ENCODE peak calls at places on chromosomes 3 and 15, in eight cellular contexts. One of them, this sample, is unnamed. For H3K27me3, the result is how much of the 10 kb centered on the place peaks cover.

GRCh38 chr3:12224181-12225147 is 64.4 kb upstream of the PPARG start:
- DNase-seq in CD8-positive, alpha-beta T cell: no peak
- DNase-seq in effector memory CD4-positive, alpha-beta T cell: no peak
- DNase-seq in ascending aorta: no peak
- DNase-seq in spleen: no peak
- DNase-seq in AG04450: no peak
- DNase-seq in HL-60: no peak
- DNase-seq in HepG2: peak
- DNase-seq in this sample: no peak

GRCh38 chr3:19881036-19881435 is 53.0 kb downstream of the EFHB start:
- DNase-seq in CD8-positive, alpha-beta T cell: no peak
- DNase-seq in effector memory CD4-positive, alpha-beta T cell: no peak
- DNase-seq in ascending aorta: no peak
- DNase-seq in spleen: no peak
- DNase-seq in AG04450: no peak
- DNase-seq in HL-60: no peak
- DNase-seq in HepG2: no peak
- DNase-seq in this sample: no peak

GRCh38 chr15:76904461-76905012 is 603 bp downstream of the SCAPER start:
- DNase-seq in CD8-positive, alpha-beta T cell: no peak
- DNase-seq in effector memory CD4-positive, alpha-beta T cell: no peak
- DNase-seq in ascending aorta: no peak
- DNase-seq in spleen: no peak
- DNase-seq in AG04450: no peak
- DNase-seq in HL-60: no peak
- DNase-seq in HepG2: peak
- DNase-seq in this sample: no peak

GRCh38 chr3:58640700-58641372 is 25.7 kb downstream of the FAM3D start:
- DNase-seq in CD8-positive, alpha-beta T cell: peak
- DNase-seq in effector memory CD4-positive, alpha-beta T cell: no peak
- DNase-seq in ascending aorta: no peak
- DNase-seq in spleen: peak
- DNase-seq in AG04450: peak
- DNase-seq in HL-60: peak
- DNase-seq in HepG2: peak
- DNase-seq in this sample: peak

GRCh38 chr3:32484437-32484836 is 18.2 kb downstream of the CMTM6 start:
- DNase-seq in CD8-positive, alpha-beta T cell: no peak
- DNase-seq in effector memory CD4-positive, alpha-beta T cell: no peak
- DNase-seq in ascending aorta: no peak
- DNase-seq in spleen: no peak
- DNase-seq in AG04450: no peak
- DNase-seq in HL-60: peak
- DNase-seq in HepG2: no peak
- DNase-seq in this sample: no peak

GRCh38 chr3:108342829-108343478 is 46.6 kb downstream of the HHLA2 start:
- DNase-seq in CD8-positive, alpha-beta T cell: no peak
- DNase-seq in effector memory CD4-positive, alpha-beta T cell: no peak
- DNase-seq in ascending aorta: no peak
- DNase-seq in spleen: no peak
- DNase-seq in AG04450: no peak
- DNase-seq in HL-60: no peak
- DNase-seq in HepG2: no peak
- DNase-seq in this sample: no peak

GRCh38 chr15:85541744-85542143 is 161.3 kb downstream of the AKAP13 start:
- DNase-seq in CD8-positive, alpha-beta T cell: no peak
- DNase-seq in effector memory CD4-positive, alpha-beta T cell: no peak
- DNase-seq in ascending aorta: no peak
- DNase-seq in spleen: no peak
- DNase-seq in AG04450: no peak
- DNase-seq in HL-60: no peak
- DNase-seq in HepG2: no peak
- DNase-seq in this sample: no peak

GRCh38 chr3:160400631-160401150 is 1.2 kb downstream of the SMC4 start:
- DNase-seq in CD8-positive, alpha-beta T cell: no peak
- DNase-seq in effector memory CD4-positive, alpha-beta T cell: peak
- DNase-seq in ascending aorta: no peak
- DNase-seq in spleen: peak
- DNase-seq in AG04450: no peak
- DNase-seq in HL-60: peak
- DNase-seq in HepG2: no peak
- DNase-seq in this sample: no peak

GRCh38 chr3:53161820-53162671 is 1.0 kb downstream of the PRKCD start:
- DNase-seq in CD8-positive, alpha-beta T cell: no peak
- DNase-seq in effector memory CD4-positive, alpha-beta T cell: peak
- DNase-seq in ascending aorta: peak
- DNase-seq in spleen: peak
- DNase-seq in AG04450: no peak
- DNase-seq in HL-60: peak
- DNase-seq in HepG2: no peak
- DNase-seq in this sample: peak

GRCh38 chr15:80450811-80451321 is 46.7 kb downstream of the ARNT2 start:
- DNase-seq in CD8-positive, alpha-beta T cell: no peak
- DNase-seq in effector memory CD4-positive, alpha-beta T cell: no peak
- DNase-seq in ascending aorta: no peak
- DNase-seq in spleen: no peak
- DNase-seq in AG04450: no peak
- DNase-seq in HL-60: no peak
- DNase-seq in HepG2: no peak
- DNase-seq in this sample: no peak

GRCh38 chr3:36891651-36892268 is 53.1 kb downstream of the TRANK1 start:
- DNase-seq in CD8-positive, alpha-beta T cell: no peak
- DNase-seq in effector memory CD4-positive, alpha-beta T cell: no peak
- DNase-seq in ascending aorta: no peak
- DNase-seq in spleen: peak
- DNase-seq in AG04450: no peak
- DNase-seq in HL-60: no peak
- DNase-seq in HepG2: no peak
- DNase-seq in this sample: no peak

GRCh38 chr3:43413676-43414368 is 127.5 kb downstream of the SNRK start:
- DNase-seq in CD8-positive, alpha-beta T cell: no peak
- DNase-seq in effector memory CD4-positive, alpha-beta T cell: no peak
- DNase-seq in ascending aorta: no peak
- DNase-seq in spleen: no peak
- DNase-seq in AG04450: no peak
- DNase-seq in HL-60: no peak
- DNase-seq in HepG2: peak
- DNase-seq in this sample: no peak

GRCh38 chr3:46440531-46441294 is 24.0 kb downstream of the LTF start:
- DNase-seq in CD8-positive, alpha-beta T cell: no peak
- DNase-seq in effector memory CD4-positive, alpha-beta T cell: peak
- DNase-seq in ascending aorta: no peak
- DNase-seq in spleen: no peak
- DNase-seq in AG04450: no peak
- DNase-seq in HL-60: peak
- DNase-seq in HepG2: no peak
- DNase-seq in this sample: peak

GRCh38 chr3:184414418-184415228 is 34.8 kb downstream of the CHRD start:
- DNase-seq in CD8-positive, alpha-beta T cell: no peak
- DNase-seq in effector memory CD4-positive, alpha-beta T cell: no peak
- DNase-seq in ascending aorta: no peak
- DNase-seq in spleen: no peak
- DNase-seq in AG04450: no peak
- DNase-seq in HL-60: no peak
- DNase-seq in HepG2: no peak
- DNase-seq in this sample: no peak

GRCh38 chr15:80611543-80612080 is 83.5 kb upstream of the ABHD17C start:
- DNase-seq in CD8-positive, alpha-beta T cell: no peak
- DNase-seq in effector memory CD4-positive, alpha-beta T cell: no peak
- DNase-seq in ascending aorta: no peak
- DNase-seq in spleen: no peak
- DNase-seq in AG04450: no peak
- DNase-seq in HL-60: no peak
- DNase-seq in HepG2: no peak
- DNase-seq in this sample: no peak

DNA sequence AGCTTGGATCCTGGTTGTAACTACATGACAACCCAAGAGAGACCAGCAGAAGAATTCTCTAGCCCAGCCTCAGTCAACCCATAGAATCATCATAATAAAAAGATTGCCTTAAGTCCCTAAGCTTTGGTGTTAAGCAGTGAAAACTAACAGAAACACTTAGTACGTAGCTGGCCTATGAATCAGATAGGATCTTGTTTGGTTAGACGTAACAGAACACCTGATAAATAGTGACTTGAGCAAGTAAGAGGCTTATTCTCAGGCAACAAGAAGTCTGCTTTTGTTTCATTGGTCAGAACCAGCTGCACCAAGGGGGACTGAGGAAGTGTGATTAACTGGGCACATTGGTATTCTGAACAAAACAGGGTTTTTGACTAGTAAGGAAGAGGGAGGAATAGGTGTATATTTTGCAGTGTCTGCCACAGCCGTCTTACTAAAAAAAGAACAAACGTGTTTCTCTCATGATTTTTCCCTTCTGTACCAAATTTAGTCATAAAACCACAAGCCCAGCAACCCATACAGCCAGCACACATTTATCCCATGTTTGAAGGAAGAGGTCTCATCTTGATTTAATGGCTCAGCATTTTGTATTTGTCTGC is 53.3 kb upstream of the GLCE start:
- DNase-seq in CD8-positive, alpha-beta T cell: no peak
- DNase-seq in effector memory CD4-positive, alpha-beta T cell: no peak
- DNase-seq in ascending aorta: no peak
- DNase-seq in spleen: no peak
- DNase-seq in AG04450: no peak
- DNase-seq in HL-60: no peak
- DNase-seq in HepG2: no peak
- DNase-seq in this sample: no peak
- H3K27me3 ChIP-seq in CD8-positive, alpha-beta T cell: under half
- H3K27me3 ChIP-seq in effector memory CD4-positive, alpha-beta T cell: under half
- H3K27me3 ChIP-seq in ascending aorta: under half
- H3K27me3 ChIP-seq in spleen: under half
- H3K27me3 ChIP-seq in AG04450: half or more
- H3K27me3 ChIP-seq in HL-60: under half
- H3K27me3 ChIP-seq in HepG2: under half
- H3K27me3 ChIP-seq in this sample: under half

GRCh38 chr3:78317774-78318173 is 1277.9 kb downstream of the ROBO2 start:
- DNase-seq in CD8-positive, alpha-beta T cell: no peak
- DNase-seq in effector memory CD4-positive, alpha-beta T cell: no peak
- DNase-seq in ascending aorta: no peak
- DNase-seq in spleen: no peak
- DNase-seq in AG04450: no peak
- DNase-seq in HL-60: no peak
- DNase-seq in HepG2: no peak
- DNase-seq in this sample: no peak

GRCh38 chr3:78322780-78323179 is 1282.9 kb downstream of the ROBO2 start:
- DNase-seq in CD8-positive, alpha-beta T cell: no peak
- DNase-seq in effector memory CD4-positive, alpha-beta T cell: no peak
- DNase-seq in ascending aorta: no peak
- DNase-seq in spleen: no peak
- DNase-seq in AG04450: no peak
- DNase-seq in HL-60: no peak
- DNase-seq in HepG2: no peak
- DNase-seq in this sample: no peak
- H3K4me3 ChIP-seq in CD8-positive, alpha-beta T cell: no peak
- H3K4me3 ChIP-seq in effector memory CD4-positive, alpha-beta T cell: no peak
- H3K4me3 ChIP-seq in ascending aorta: no peak
- H3K4me3 ChIP-seq in spleen: no peak
- H3K4me3 ChIP-seq in AG04450: no peak
- H3K4me3 ChIP-seq in HL-60: no peak
- H3K4me3 ChIP-seq in HepG2: no peak
- H3K4me3 ChIP-seq in this sample: no peak

GRCh38 chr3:47612178-47612577 is 33.5 kb upstream of the CSPG5 start:
- DNase-seq in CD8-positive, alpha-beta T cell: no peak
- DNase-seq in effector memory CD4-positive, alpha-beta T cell: no peak
- DNase-seq in ascending aorta: no peak
- DNase-seq in spleen: no peak
- DNase-seq in AG04450: peak
- DNase-seq in HL-60: no peak
- DNase-seq in HepG2: no peak
- DNase-seq in this sample: no peak

GRCh38 chr3:47613723-47614122 is 35.1 kb upstream of the CSPG5 start:
- DNase-seq in CD8-positive, alpha-beta T cell: no peak
- DNase-seq in effector memory CD4-positive, alpha-beta T cell: no peak
- DNase-seq in ascending aorta: no peak
- DNase-seq in spleen: no peak
- DNase-seq in AG04450: no peak
- DNase-seq in HL-60: no peak
- DNase-seq in HepG2: no peak
- DNase-seq in this sample: no peak

GRCh38 chr3:47614788-47615187 is 36.1 kb upstream of the CSPG5 start:
- DNase-seq in CD8-positive, alpha-beta T cell: no peak
- DNase-seq in effector memory CD4-positive, alpha-beta T cell: no peak
- DNase-seq in ascending aorta: no peak
- DNase-seq in spleen: no peak
- DNase-seq in AG04450: no peak
- DNase-seq in HL-60: no peak
- DNase-seq in HepG2: no peak
- DNase-seq in this sample: no peak

GRCh38 chr3:47612879-47613278 is 34.2 kb upstream of the CSPG5 start:
- DNase-seq in CD8-positive, alpha-beta T cell: no peak
- DNase-seq in effector memory CD4-positive, alpha-beta T cell: no peak
- DNase-seq in ascending aorta: no peak
- DNase-seq in spleen: no peak
- DNase-seq in AG04450: no peak
- DNase-seq in HL-60: no peak
- DNase-seq in HepG2: no peak
- DNase-seq in this sample: no peak

DNA sequence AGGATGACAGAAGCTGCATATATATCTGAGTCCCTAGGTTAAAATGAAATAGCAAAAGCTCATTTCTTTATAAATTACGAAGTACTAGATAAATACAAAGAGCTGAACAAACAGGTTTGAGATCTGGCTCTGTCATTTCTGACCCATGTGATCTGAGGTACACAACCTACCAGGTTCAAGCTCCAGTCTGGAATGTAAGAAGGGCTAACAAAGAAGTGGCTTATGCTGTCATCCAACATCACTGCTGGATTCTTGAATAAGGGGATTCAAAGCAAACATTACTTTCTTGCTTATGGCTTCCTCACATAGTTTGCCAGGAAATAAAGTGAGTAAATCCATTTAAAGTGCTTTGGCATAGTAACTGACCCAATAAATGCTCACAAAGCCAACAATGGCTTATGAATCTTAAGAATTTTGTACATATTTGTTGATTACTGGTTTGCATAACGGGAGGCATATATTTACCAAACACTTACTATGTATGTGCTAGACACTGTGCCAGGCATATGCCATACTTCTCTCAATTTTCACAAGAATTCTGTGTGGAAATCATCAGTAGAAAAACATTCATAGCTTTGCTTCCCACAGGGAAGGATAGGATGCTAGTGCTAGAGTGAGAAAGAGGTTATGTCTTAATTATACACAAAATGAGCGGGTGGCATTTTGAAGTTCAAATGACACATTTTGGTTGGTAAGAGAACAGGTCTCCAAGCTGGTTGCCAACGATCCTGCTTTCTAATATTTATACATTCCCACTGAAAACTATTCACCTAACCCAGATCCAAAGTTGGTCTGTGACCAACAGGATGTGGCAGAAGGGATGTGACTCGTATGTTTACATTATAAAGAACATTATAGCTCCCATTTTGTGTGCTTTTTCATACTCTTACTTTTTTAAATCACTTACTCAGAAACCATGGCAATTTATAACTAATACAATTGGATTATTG is 38.7 kb upstream of the CSPG5 start:
- DNase-seq in CD8-positive, alpha-beta T cell: no peak
- DNase-seq in effector memory CD4-positive, alpha-beta T cell: no peak
- DNase-seq in ascending aorta: no peak
- DNase-seq in spleen: no peak
- DNase-seq in AG04450: no peak
- DNase-seq in HL-60: no peak
- DNase-seq in HepG2: peak
- DNase-seq in this sample: no peak
- H3K27ac ChIP-seq in CD8-positive, alpha-beta T cell: no peak
- H3K27ac ChIP-seq in effector memory CD4-positive, alpha-beta T cell: no peak
- H3K27ac ChIP-seq in ascending aorta: no peak
- H3K27ac ChIP-seq in spleen: no peak
- H3K27ac ChIP-seq in AG04450: no peak
- H3K27ac ChIP-seq in HL-60: no peak
- H3K27ac ChIP-seq in HepG2: no peak
- H3K27ac ChIP-seq in this sample: no peak

GRCh38 chr3:25420885-25421284 is 7.2 kb upstream of the RARB start:
- DNase-seq in CD8-positive, alpha-beta T cell: no peak
- DNase-seq in effector memory CD4-positive, alpha-beta T cell: no peak
- DNase-seq in ascending aorta: no peak
- DNase-seq in spleen: no peak
- DNase-seq in AG04450: no peak
- DNase-seq in HL-60: no peak
- DNase-seq in HepG2: no peak
- DNase-seq in this sample: no peak
- H3K27me3 ChIP-seq in CD8-positive, alpha-beta T cell: under half
- H3K27me3 ChIP-seq in effector memory CD4-positive, alpha-beta T cell: under half
- H3K27me3 ChIP-seq in ascending aorta: under half
- H3K27me3 ChIP-seq in spleen: under half
- H3K27me3 ChIP-seq in AG04450: under half
- H3K27me3 ChIP-seq in HL-60: under half
- H3K27me3 ChIP-seq in HepG2: under half
- H3K27me3 ChIP-seq in this sample: under half

This sample was measured in CD4-positive, alpha-beta memory T cell.